ENCODE peak calls at places on chromosomes 11 and 22, in eight cellular contexts. E is stomach, X is cardiac muscle cell, C is psoas muscle, O is H1, R is lung, Y is A549, L is IMR-90. Z is an unnamed sample.
A peak's percentile ranks its signal among the peaks of the same experiment; 100 is the strongest.

GRCh38 chr11:18669211-18669593 is 29.4 kb upstream of the TMEM86A start:
- DNase-seq in Y (no peak), C (no peak), O (no peak), X (no peak), E (no peak), L (no peak), R (no peak), Z (no peak)

GRCh38 chr22:41690476-41690875 is 1.8 kb upstream of the SNU13 start:
- DNase-seq in E (no peak), R (no peak), O (no peak), X (no peak), C (no peak), L (no peak), Y (no peak), Z (no peak)

GRCh38 chr11:110023711-110024110 is 69.5 kb upstream of the ZC3H12C start:
- DNase-seq in L (no peak), Y (no peak), C (no peak), E (no peak), O (no peak), R (no peak), X (no peak), Z (no peak)

GRCh38 chr11:104727095-104727494 is 171.2 kb downstream of the CASP12 start:
- DNase-seq in R (no peak), Y (no peak), O (no peak), C (no peak), E (no peak), X (no peak), L (no peak), Z (no peak)

GRCh38 chr11:100576044-100577021 is 110.8 kb upstream of the ARHGAP42 start:
- DNase-seq in R (no peak), O (no peak), E (no peak), Y (peak; percentile 52), L (peak; percentile 73), C (no peak), X (peak; percentile 68), Z (peak; percentile 37)

GRCh38 chr22:37623075-37624016 is 14.7 kb downstream of the GGA1 start:
- DNase-seq in R (peak; percentile 66), C (peak; percentile 84), X (peak; percentile 78), L (peak; percentile 43), E (peak; percentile 73), Y (peak; percentile 32), O (no peak), Z (peak; percentile 65)

GRCh38 chr11:6214530-6214929 is 9.2 kb downstream of the C11orf42 start:
- DNase-seq in X (no peak), O (no peak), R (no peak), C (no peak), L (no peak), E (no peak), Y (no peak), Z (no peak)

GRCh38 chr11:12242071-12242672 is 131.8 kb downstream of the MICAL2 start:
- DNase-seq in Y (no peak), E (no peak), L (no peak), R (no peak), X (no peak), O (no peak), C (no peak), Z (no peak)

GRCh38 chr11:64627371-64627770 is 36.4 kb downstream of the SLC22A12 start:
- DNase-seq in Y (no peak), C (no peak), O (no peak), E (no peak), R (no peak), X (no peak), L (no peak), Z (no peak)

GRCh38 chr11:113681711-113682410 is 24.2 kb downstream of the TMPRSS5 start:
- DNase-seq in X (no peak), E (no peak), R (no peak), Y (no peak), L (no peak), O (no peak), C (no peak), Z (no peak)

GRCh38 chr11:58024601-58025091 is 965 bp downstream of the OR9Q1 start:
- DNase-seq in O (no peak), R (peak; percentile 45), E (peak; percentile 54), Y (no peak), C (peak; percentile 82), X (peak; percentile 1), L (peak; percentile 60), Z (peak; percentile 52)

GRCh38 chr11:65045728-65046127 is 4.7 kb downstream of the SAC3D1 start:
- DNase-seq in X (no peak), C (no peak), E (no peak), O (no peak), Y (no peak), R (no peak), L (no peak), Z (no peak)

GRCh38 chr22:45251828-45252227 is 11.1 kb upstream of the KIAA0930 start:
- DNase-seq in O (no peak), X (no peak), R (no peak), L (no peak), E (no peak), Y (no peak), C (no peak), Z (no peak)

GRCh38 chr22:38731703-38732161 is 24.1 kb downstream of the SUN2 start:
- DNase-seq in R (no peak), C (peak; percentile 53), L (no peak), O (no peak), E (no peak), X (no peak), Y (no peak), Z (no peak)

GRCh38 chr11:114135737-114136151 is 76.2 kb downstream of the ZBTB16 start:
- DNase-seq in X (no peak), C (no peak), Y (no peak), L (no peak), O (peak; percentile 21), R (no peak), E (no peak), Z (no peak)

GRCh38 chr11:25970726-25971508 is 361.0 kb upstream of the ANO3 start:
- DNase-seq in O (no peak), Y (peak; percentile 1), C (no peak), E (no peak), L (no peak), R (no peak), X (no peak), Z (no peak)

GRCh38 chr11:73528877-73529530 is 68.9 kb downstream of the FAM168A start:
- DNase-seq in Y (no peak), L (no peak), E (no peak), X (no peak), C (no peak), R (no peak), O (no peak), Z (no peak)
- H3K4me1 ChIP-seq in Y (peaks cover 6% of the 10 kb centered on the region), L (peaks cover 11% of the 10 kb centered on the region), E (peaks cover 11% of the 10 kb centered on the region), X (peaks cover 15% of the 10 kb centered on the region), C (peaks cover 29% of the 10 kb centered on the region), R (peaks cover 30% of the 10 kb centered on the region), O (peaks cover 18% of the 10 kb centered on the region), Z (peaks cover 52% of the 10 kb centered on the region)

GRCh38 chr11:130413383-130414106 is 14.9 kb downstream of the ADAMTS8 start:
- DNase-seq in R (no peak), E (no peak), O (no peak), X (no peak), C (peak; percentile 38), Y (peak; percentile 36), L (peak; percentile 95), Z (no peak)
- H3K27ac ChIP-seq in R (peak overlapping the region; percentile 32), E (peak overlapping the region; percentile 29), O (no peak overlapping the region), X (no peak overlapping the region), C (no peak overlapping the region), Y (peak overlapping the region; percentile 37), L (peak overlapping the region; percentile 83), Z (no peak overlapping the region)

GRCh38 chr11:68835749-68836148 is 6.0 kb downstream of the CPT1A start:
- DNase-seq in L (no peak), R (no peak), Y (no peak), C (no peak), O (no peak), E (peak; percentile 48), X (no peak), Z (no peak)

GRCh38 chr11:68838572-68838964 is 3.1 kb downstream of the CPT1A start:
- DNase-seq in C (peak; percentile 71), E (no peak), Y (no peak), R (no peak), X (no peak), L (no peak), O (no peak), Z (no peak)

GRCh38 chr11:68837583-68838571 is 3.8 kb downstream of the CPT1A start:
- DNase-seq in E (no peak), L (no peak), C (no peak), X (no peak), R (no peak), Y (no peak), O (no peak), Z (no peak)

GRCh38 chr11:68832476-68833176 is 9.1 kb downstream of the CPT1A start:
- DNase-seq in O (no peak), E (peak; percentile 56), X (no peak), R (no peak), Y (no peak), L (no peak), C (no peak), Z (no peak)

DNA sequence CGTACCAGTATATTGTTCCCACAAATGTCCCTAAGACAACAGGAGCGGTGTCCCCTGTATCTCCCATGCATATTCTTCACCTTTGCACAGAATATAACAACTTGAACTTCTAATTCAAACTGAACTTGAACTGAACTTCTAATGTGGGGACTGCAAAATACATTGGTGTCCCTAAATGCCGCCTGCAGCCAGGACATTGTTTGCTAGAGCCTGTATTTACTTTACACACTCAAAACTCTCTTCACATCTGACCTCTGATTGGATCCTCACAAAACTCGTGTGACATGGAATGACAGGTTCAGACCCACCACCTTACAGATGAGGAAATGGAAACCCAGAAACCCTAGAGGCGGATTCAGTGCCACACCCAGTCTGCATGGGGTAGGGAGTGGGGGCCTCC is 6.4 kb downstream of the CPT1A start:
- DNase-seq in O (no peak), E (no peak), C (no peak), R (no peak), Y (no peak), L (no peak), X (no peak), Z (no peak)
- H3K4me1 ChIP-seq in O (peaks cover 7% of the 10 kb centered on the region), E (peaks cover 95% of the 10 kb centered on the region), C (peaks cover 75% of the 10 kb centered on the region), R (peaks cover 13% of the 10 kb centered on the region), Y (peaks cover 33% of the 10 kb centered on the region), L (peaks cover 24% of the 10 kb centered on the region), X (peaks cover 8% of the 10 kb centered on the region), Z (peaks cover 68% of the 10 kb centered on the region)

DNA sequence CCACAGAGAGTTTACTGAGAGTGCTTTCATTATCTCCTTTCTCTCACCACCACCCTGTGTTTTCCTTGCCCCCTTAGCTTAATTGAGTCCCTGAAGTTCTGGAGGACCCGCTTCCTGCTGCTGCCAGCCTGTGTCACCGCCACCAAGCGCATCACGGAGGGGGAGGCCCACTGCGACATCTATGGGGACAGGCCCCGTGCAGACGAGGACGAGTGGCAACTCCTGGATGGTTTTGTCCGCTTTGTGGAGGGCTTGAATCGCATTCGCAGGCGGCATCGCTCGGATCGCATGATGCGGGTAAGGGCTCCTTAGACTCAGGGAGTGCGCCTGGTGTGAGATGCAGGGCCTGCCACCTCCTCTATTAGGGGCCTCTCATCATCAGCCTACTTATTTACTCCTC is 91.1 kb downstream of the DEPDC5 start:
- DNase-seq in O (no peak), E (no peak), X (no peak), R (no peak), C (no peak), L (no peak), Y (no peak), Z (no peak)
- H3K27ac ChIP-seq in O (no peak overlapping the region), E (no peak overlapping the region), X (no peak overlapping the region), R (no peak overlapping the region), C (no peak overlapping the region), L (no peak overlapping the region), Y (no peak overlapping the region), Z (no peak overlapping the region)